ENCODE peak calls at places on chromosomes 16 and 17, in four cellular contexts. A is K562, L is HepG2, T is GM12878. I is an unnamed sample.

GRCh38 chr17:74274060-74274702 is at the start of gene DNAI2:
- DNase-seq in A (no peak), L (no peak), T (no peak), I (no peak)

GRCh38 chr17:42618442-42619150 is 9.1 kb downstream of the TUBG1 start:
- DNase-seq in A (peak; percentile 82), L (peak; percentile 82), T (peak; percentile 93), I (no peak)

GRCh38 chr16:48231675-48232214 is 12.4 kb upstream of the LONP2 start:
- DNase-seq in A (peak; percentile 46), L (peak; percentile 49), T (no peak), I (peak; percentile 61)

GRCh38 chr17:3029213-3029913 is 34.0 kb downstream of the OR1D5 start:
- DNase-seq in A (no peak), L (no peak), T (no peak), I (no peak)

GRCh38 chr17:60161598-60162330 is 12.0 kb downstream of the CA4 start:
- DNase-seq in A (peak; percentile 55), L (no peak), T (no peak), I (peak; percentile 83)

GRCh38 chr17:19311016-19311415 is 51.5 kb downstream of the B9D1 start:
- DNase-seq in A (no peak), L (no peak), T (no peak), I (no peak)

GRCh38 chr17:27544350-27545131 is 86.4 kb upstream of the LGALS9 start:
- DNase-seq in A (peak; percentile 87), L (no peak), T (peak; percentile 96), I (no peak)

GRCh38 chr17:28331891-28332420 is 3.3 kb downstream of the IFT20 start:
- DNase-seq in A (no peak), L (no peak), T (no peak), I (no peak)

GRCh38 chr17:39820541-39820940 is 43.6 kb downstream of the IKZF3 start:
- DNase-seq in A (peak; percentile 7), L (no peak), T (no peak), I (no peak)

GRCh38 chr16:49833796-49834195 is 22.1 kb downstream of the ZNF423 start:
- DNase-seq in A (no peak), L (no peak), T (no peak), I (no peak)

GRCh38 chr17:29569245-29569950 is 897 bp downstream of the TP53I13 start:
- DNase-seq in A (peak; percentile 36), L (no peak), T (no peak), I (no peak)

GRCh38 chr16:88803264-88803987 is at the start of gene CDT1:
- DNase-seq in A (peak; percentile 91), L (peak; percentile 65), T (no peak), I (peak; percentile 96)

GRCh38 chr16:60655514-60656153 is 1380.6 kb downstream of the CDH8 start:
- DNase-seq in A (no peak), L (no peak), T (no peak), I (no peak)

GRCh38 chr16:80604600-80605355 is 64.0 kb downstream of the DYNLRB2 start:
- DNase-seq in A (no peak), L (no peak), T (no peak), I (no peak)

GRCh38 chr16:70770968-70771552 is 29.9 kb downstream of the VAC14 start:
- DNase-seq in A (peak; percentile 84), L (peak; percentile 55), T (no peak), I (peak; percentile 96)

GRCh38 chr17:58617563-58617962 is 74.3 kb downstream of the TEX14 start:
- DNase-seq in A (no peak), L (peak; percentile 25), T (no peak), I (no peak)

GRCh38 chr17:71978435-71978834 is 142.4 kb upstream of the SOX9 start:
- DNase-seq in A (no peak), L (no peak), T (no peak), I (no peak)

GRCh38 chr17:64413505-64413904 is 22.8 kb upstream of the PECAM1 start:
- DNase-seq in A (no peak), L (no peak), T (peak; percentile 43), I (no peak)

GRCh38 chr17:75069783-75070182 is 18.0 kb upstream of the SLC16A5 start:
- DNase-seq in A (no peak), L (no peak), T (no peak), I (no peak)

DNA sequence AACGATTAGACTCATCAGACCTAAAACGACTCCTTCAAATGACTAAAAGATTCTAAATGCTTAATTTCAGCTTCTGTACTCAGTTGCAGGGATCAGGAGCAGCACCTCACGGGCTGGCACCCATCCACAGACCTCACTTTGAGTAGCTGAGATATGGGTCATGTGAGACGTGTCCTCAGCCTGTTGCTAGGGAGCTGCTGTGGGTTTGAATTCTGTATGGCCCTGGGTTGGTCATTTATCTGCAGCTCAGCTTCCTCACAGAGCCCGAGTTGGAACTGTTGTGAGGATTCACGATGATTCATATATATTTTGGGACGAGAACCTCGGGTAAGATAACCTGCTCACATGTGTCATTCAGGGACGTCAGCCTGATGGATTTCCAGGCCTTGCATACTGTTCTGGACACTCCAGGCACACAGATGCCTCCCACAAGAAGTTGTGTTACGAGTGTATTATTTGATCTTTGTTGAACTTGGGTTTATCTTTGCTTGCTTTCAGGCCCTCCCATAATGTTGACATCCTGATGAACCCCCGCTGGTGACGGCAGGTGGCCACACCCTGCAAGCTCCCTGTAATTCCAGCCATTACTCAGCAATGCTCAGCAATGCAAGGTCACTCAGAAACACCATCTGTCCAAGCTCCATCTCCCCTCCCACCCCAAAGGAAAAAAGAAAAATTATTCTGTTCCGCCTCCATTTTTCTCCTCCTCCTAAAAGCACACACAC is 137.6 kb downstream of the RBFOX3 start:
- DNase-seq in A (peak; percentile 76), L (peak; percentile 39), T (no peak), I (no peak)
- TF ChIP-seq CREB1 in A (peak; percentile 46), L (no peak), T (no peak), I (no peak)

GRCh38 chr16:86926695-86927094 is 348.3 kb downstream of the FOXL1 start:
- DNase-seq in A (no peak), L (no peak), T (no peak), I (no peak)

GRCh38 chr16:86924537-86924936 is 346.2 kb downstream of the FOXL1 start:
- DNase-seq in A (no peak), L (no peak), T (no peak), I (no peak)

GRCh38 chr16:86926146-86926545 is 347.8 kb downstream of the FOXL1 start:
- DNase-seq in A (no peak), L (no peak), T (no peak), I (no peak)

GRCh38 chr16:86923656-86924055 is 345.3 kb downstream of the FOXL1 start:
- DNase-seq in A (no peak), L (no peak), T (no peak), I (no peak)

DNA sequence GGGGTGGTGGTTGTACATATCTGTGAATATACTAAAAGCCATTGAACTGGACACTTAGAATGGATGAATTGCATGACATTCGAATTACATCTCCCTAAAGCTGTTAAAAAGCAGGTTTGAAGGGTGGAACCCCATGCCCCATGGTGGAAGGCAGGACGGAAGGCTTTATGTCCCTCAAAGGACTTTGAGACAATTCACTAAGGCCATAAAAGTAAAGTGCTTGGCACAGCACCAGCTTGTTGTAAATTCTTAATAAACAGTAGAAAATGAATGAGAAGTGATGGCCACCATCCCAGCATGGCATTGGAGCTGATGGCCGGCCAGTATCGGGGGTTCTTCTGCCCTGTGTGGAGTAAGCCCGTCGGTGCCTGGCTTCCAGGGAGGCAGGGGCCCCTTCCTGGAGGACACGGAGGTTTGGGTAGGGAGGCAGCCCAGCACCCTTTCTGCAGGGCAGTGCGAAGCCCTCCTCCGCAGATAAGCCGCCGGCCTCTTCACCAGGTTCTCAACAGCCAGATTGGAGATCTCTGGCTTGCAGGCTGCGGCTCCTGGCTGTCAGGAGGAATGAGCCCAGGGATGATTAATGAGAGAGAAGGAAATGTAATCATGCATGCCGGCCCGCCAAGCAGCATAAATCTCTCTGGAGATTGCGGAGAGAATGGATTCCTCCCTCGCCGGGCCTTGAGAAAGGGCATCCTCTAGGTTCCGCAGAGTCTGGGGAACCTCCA is 346.9 kb downstream of the FOXL1 start:
- DNase-seq in A (peak; percentile 43), L (no peak), T (no peak), I (no peak)
- TF ChIP-seq RFX5 in A (no peak), L (no peak), T (no peak), I (no peak)

GRCh38 chr17:38354466-38354865 is 2.8 kb downstream of the SOCS7 start:
- DNase-seq in A (no peak), L (no peak), T (no peak), I (no peak)
- TF ChIP-seq CREB1 in A (no peak), L (no peak), T (no peak), I (no peak)

GRCh38 chr16:30805056-30805369 is 18.0 kb upstream of the ZNF629 start:
- DNase-seq in A (peak; percentile 48), L (no peak), T (no peak), I (no peak)
- TF ChIP-seq RFX5 in A (no peak), L (no peak), T (no peak), I (no peak)